ENCODE peak calls at places on chromosomes 6 and 20, in seven cellular contexts. One of them, this sample, is unnamed.

GRCh38 chr6:154960299-154960796 is 34.8 kb upstream of the TIAM2 start:
- DNase-seq in A673: no peak
- DNase-seq in vagina: no peak
- DNase-seq in AG09309: no peak
- DNase-seq in testis: no peak
- DNase-seq in BJ: no peak
- DNase-seq in SK-N-SH: no peak
- DNase-seq in this sample: no peak

GRCh38 chr6:162964703-162965140 is 236.9 kb downstream of the PACRG start:
- DNase-seq in A673: peak
- DNase-seq in vagina: no peak
- DNase-seq in AG09309: peak
- DNase-seq in testis: peak
- DNase-seq in BJ: peak
- DNase-seq in SK-N-SH: no peak
- DNase-seq in this sample: peak

GRCh38 chr6:108157972-108158441 is 7.8 kb upstream of the NR2E1 start:
- DNase-seq in A673: no peak
- DNase-seq in vagina: no peak
- DNase-seq in AG09309: no peak
- DNase-seq in testis: no peak
- DNase-seq in BJ: no peak
- DNase-seq in SK-N-SH: peak
- DNase-seq in this sample: no peak

GRCh38 chr6:144006731-144007454 is 1.2 kb downstream of the PLAGL1 start:
- DNase-seq in A673: no peak
- DNase-seq in vagina: no peak
- DNase-seq in AG09309: peak
- DNase-seq in testis: peak
- DNase-seq in BJ: no peak
- DNase-seq in SK-N-SH: peak
- DNase-seq in this sample: peak

GRCh38 chr20:33789109-33789857 is 21.9 kb upstream of the CHMP4B start:
- DNase-seq in A673: no peak
- DNase-seq in vagina: no peak
- DNase-seq in AG09309: peak
- DNase-seq in testis: no peak
- DNase-seq in BJ: peak
- DNase-seq in SK-N-SH: peak
- DNase-seq in this sample: peak

GRCh38 chr6:33599413-33599911 is 19.4 kb upstream of the BAK1 start:
- DNase-seq in A673: no peak
- DNase-seq in vagina: no peak
- DNase-seq in AG09309: no peak
- DNase-seq in testis: no peak
- DNase-seq in BJ: no peak
- DNase-seq in SK-N-SH: no peak
- DNase-seq in this sample: no peak

GRCh38 chr6:66555082-66555481 is 848.1 kb upstream of the EYS start:
- DNase-seq in A673: no peak
- DNase-seq in vagina: no peak
- DNase-seq in AG09309: no peak
- DNase-seq in testis: no peak
- DNase-seq in BJ: no peak
- DNase-seq in SK-N-SH: no peak
- DNase-seq in this sample: no peak

GRCh38 chr6:11179978-11180303 is 52.5 kb downstream of the NEDD9 start:
- DNase-seq in A673: no peak
- DNase-seq in vagina: no peak
- DNase-seq in AG09309: no peak
- DNase-seq in testis: no peak
- DNase-seq in BJ: no peak
- DNase-seq in SK-N-SH: no peak
- DNase-seq in this sample: no peak

GRCh38 chr6:106870069-106870468 is 104.5 kb downstream of the CD24 start:
- DNase-seq in A673: no peak
- DNase-seq in vagina: no peak
- DNase-seq in AG09309: peak
- DNase-seq in testis: no peak
- DNase-seq in BJ: peak
- DNase-seq in SK-N-SH: no peak
- DNase-seq in this sample: no peak

GRCh38 chr6:165663283-165663735 is 268 bp upstream of the PDE10A start:
- DNase-seq in A673: peak
- DNase-seq in vagina: no peak
- DNase-seq in AG09309: no peak
- DNase-seq in testis: no peak
- DNase-seq in BJ: no peak
- DNase-seq in SK-N-SH: peak
- DNase-seq in this sample: peak

GRCh38 chr20:51767018-51767866 is 948 bp downstream of the ATP9A start:
- DNase-seq in A673: peak
- DNase-seq in vagina: no peak
- DNase-seq in AG09309: no peak
- DNase-seq in testis: peak
- DNase-seq in BJ: no peak
- DNase-seq in SK-N-SH: peak
- DNase-seq in this sample: peak

GRCh38 chr20:25280574-25281535 is 33.0 kb downstream of the PYGB start:
- DNase-seq in A673: no peak
- DNase-seq in vagina: no peak
- DNase-seq in AG09309: no peak
- DNase-seq in testis: peak
- DNase-seq in BJ: no peak
- DNase-seq in SK-N-SH: no peak
- DNase-seq in this sample: no peak

GRCh38 chr20:61370841-61371303 is 118.8 kb downstream of the CDH4 start:
- DNase-seq in A673: no peak
- DNase-seq in vagina: no peak
- DNase-seq in AG09309: no peak
- DNase-seq in testis: no peak
- DNase-seq in BJ: no peak
- DNase-seq in SK-N-SH: peak
- DNase-seq in this sample: no peak

GRCh38 chr6:41723178-41723935 is 12.1 kb downstream of the TFEB start:
- DNase-seq in A673: peak
- DNase-seq in vagina: no peak
- DNase-seq in AG09309: peak
- DNase-seq in testis: peak
- DNase-seq in BJ: peak
- DNase-seq in SK-N-SH: no peak
- DNase-seq in this sample: no peak

GRCh38 chr6:104087765-104088164 is 772.0 kb downstream of the HACE1 start:
- DNase-seq in A673: no peak
- DNase-seq in vagina: no peak
- DNase-seq in AG09309: no peak
- DNase-seq in testis: no peak
- DNase-seq in BJ: no peak
- DNase-seq in SK-N-SH: no peak
- DNase-seq in this sample: no peak

GRCh38 chr20:57682184-57683038 is 27.4 kb downstream of the PMEPA1 start:
- DNase-seq in A673: no peak
- DNase-seq in vagina: no peak
- DNase-seq in AG09309: no peak
- DNase-seq in testis: no peak
- DNase-seq in BJ: no peak
- DNase-seq in SK-N-SH: peak
- DNase-seq in this sample: no peak

GRCh38 chr6:118787746-118788419 is 106.1 kb upstream of the ASF1A start:
- DNase-seq in A673: peak
- DNase-seq in vagina: no peak
- DNase-seq in AG09309: no peak
- DNase-seq in testis: no peak
- DNase-seq in BJ: no peak
- DNase-seq in SK-N-SH: no peak
- DNase-seq in this sample: peak

GRCh38 chr6:147774856-147775255 is 266.4 kb downstream of the SAMD5 start:
- DNase-seq in A673: peak
- DNase-seq in vagina: no peak
- DNase-seq in AG09309: no peak
- DNase-seq in testis: no peak
- DNase-seq in BJ: no peak
- DNase-seq in SK-N-SH: no peak
- DNase-seq in this sample: peak

GRCh38 chr6:16918586-16918985 is 157.3 kb upstream of the ATXN1 start:
- DNase-seq in A673: peak
- DNase-seq in vagina: no peak
- DNase-seq in AG09309: no peak
- DNase-seq in testis: peak
- DNase-seq in BJ: no peak
- DNase-seq in SK-N-SH: no peak
- DNase-seq in this sample: no peak

DNA sequence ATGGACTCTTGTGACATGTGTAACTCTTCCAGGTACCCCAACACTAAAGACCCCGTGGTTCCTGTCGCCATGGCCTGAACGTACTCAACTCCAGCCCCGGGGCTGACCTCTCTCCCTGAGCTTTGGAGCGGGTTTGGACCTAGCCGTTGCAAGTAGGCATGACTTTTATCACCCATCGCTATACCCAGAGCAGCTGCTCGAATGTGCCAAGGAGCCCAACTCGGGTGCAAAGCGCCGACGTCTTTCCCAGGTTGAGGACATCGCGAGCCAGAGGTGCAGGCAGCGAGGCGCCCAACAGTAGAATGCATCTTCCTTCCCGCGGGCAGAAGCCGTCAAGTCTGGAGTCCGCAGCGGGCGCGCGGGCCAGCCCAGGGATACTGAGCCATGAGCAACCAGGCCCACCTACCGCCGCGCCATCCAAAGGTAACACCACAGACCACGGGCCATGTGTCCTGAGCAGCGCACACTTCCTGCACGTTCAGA is 5.7 kb upstream of the LAMP5 start:
- DNase-seq in A673: no peak
- DNase-seq in vagina: no peak
- DNase-seq in AG09309: no peak
- DNase-seq in testis: no peak
- DNase-seq in BJ: no peak
- DNase-seq in SK-N-SH: no peak
- DNase-seq in this sample: no peak
- H3K4me3 ChIP-seq in A673: no peak
- H3K4me3 ChIP-seq in vagina: no peak
- H3K4me3 ChIP-seq in AG09309: no peak
- H3K4me3 ChIP-seq in testis: no peak
- H3K4me3 ChIP-seq in BJ: no peak
- H3K4me3 ChIP-seq in SK-N-SH: no peak
- H3K4me3 ChIP-seq in this sample: no peak

DNA sequence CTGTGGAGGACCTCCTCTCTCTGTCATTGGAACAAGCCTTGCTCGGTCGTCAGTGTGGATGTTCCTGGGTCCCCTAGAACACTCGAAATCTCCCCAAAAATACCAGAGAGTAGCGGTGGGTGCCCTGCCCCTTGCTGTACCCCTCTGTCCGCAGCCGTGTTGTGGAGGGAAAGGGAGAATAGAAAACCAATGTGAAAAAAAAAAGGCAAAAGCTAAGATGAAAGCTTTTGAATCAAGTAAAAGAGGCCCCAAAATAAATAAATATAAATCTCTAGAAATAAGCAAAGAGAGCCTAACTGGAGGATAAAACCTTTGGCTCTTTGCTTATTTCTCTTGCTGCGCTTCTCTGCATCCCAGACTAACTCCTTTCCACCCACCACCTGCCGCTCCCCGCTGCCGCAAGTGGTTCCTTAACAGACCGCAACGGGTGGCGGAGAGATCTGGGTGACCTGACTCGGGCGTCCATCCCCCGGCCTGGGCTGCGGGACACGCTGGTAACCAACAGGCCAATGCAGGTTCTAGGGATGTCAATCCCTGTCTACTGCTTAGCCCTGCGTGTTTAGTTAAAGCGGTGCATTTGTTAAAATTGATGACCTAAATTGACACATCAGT is 110.0 kb downstream of the GPX5 start:
- DNase-seq in A673: no peak
- DNase-seq in vagina: no peak
- DNase-seq in AG09309: no peak
- DNase-seq in testis: peak
- DNase-seq in BJ: no peak
- DNase-seq in SK-N-SH: peak
- DNase-seq in this sample: no peak
- H3K4me3 ChIP-seq in A673: peak
- H3K4me3 ChIP-seq in vagina: peak
- H3K4me3 ChIP-seq in AG09309: peak
- H3K4me3 ChIP-seq in testis: peak
- H3K4me3 ChIP-seq in BJ: peak
- H3K4me3 ChIP-seq in SK-N-SH: peak
- H3K4me3 ChIP-seq in this sample: peak

GRCh38 chr6:44246663-44247337 is at the start of gene HSP90AB1:
- DNase-seq in A673: peak
- DNase-seq in vagina: no peak
- DNase-seq in AG09309: peak
- DNase-seq in testis: peak
- DNase-seq in BJ: peak
- DNase-seq in SK-N-SH: peak
- DNase-seq in this sample: peak

GRCh38 chr6:44245912-44246662 is 814 bp upstream of the HSP90AB1 start:
- DNase-seq in A673: peak
- DNase-seq in vagina: no peak
- DNase-seq in AG09309: no peak
- DNase-seq in testis: peak
- DNase-seq in BJ: no peak
- DNase-seq in SK-N-SH: peak
- DNase-seq in this sample: peak

GRCh38 chr6:44247338-44248302 is 719 bp downstream of the HSP90AB1 start:
- DNase-seq in A673: peak
- DNase-seq in vagina: no peak
- DNase-seq in AG09309: no peak
- DNase-seq in testis: peak
- DNase-seq in BJ: no peak
- DNase-seq in SK-N-SH: peak
- DNase-seq in this sample: peak

GRCh38 chr6:44243345-44243744 is 3.6 kb upstream of the HSP90AB1 start:
- DNase-seq in A673: no peak
- DNase-seq in vagina: no peak
- DNase-seq in AG09309: no peak
- DNase-seq in testis: no peak
- DNase-seq in BJ: no peak
- DNase-seq in SK-N-SH: no peak
- DNase-seq in this sample: no peak

GRCh38 chr6:44245391-44245911 is 1.4 kb upstream of the HSP90AB1 start:
- DNase-seq in A673: no peak
- DNase-seq in vagina: no peak
- DNase-seq in AG09309: no peak
- DNase-seq in testis: no peak
- DNase-seq in BJ: no peak
- DNase-seq in SK-N-SH: no peak
- DNase-seq in this sample: no peak
- H3K4me3 ChIP-seq in A673: peak
- H3K4me3 ChIP-seq in vagina: peak
- H3K4me3 ChIP-seq in AG09309: peak
- H3K4me3 ChIP-seq in testis: peak
- H3K4me3 ChIP-seq in BJ: peak
- H3K4me3 ChIP-seq in SK-N-SH: peak
- H3K4me3 ChIP-seq in this sample: peak

DNA sequence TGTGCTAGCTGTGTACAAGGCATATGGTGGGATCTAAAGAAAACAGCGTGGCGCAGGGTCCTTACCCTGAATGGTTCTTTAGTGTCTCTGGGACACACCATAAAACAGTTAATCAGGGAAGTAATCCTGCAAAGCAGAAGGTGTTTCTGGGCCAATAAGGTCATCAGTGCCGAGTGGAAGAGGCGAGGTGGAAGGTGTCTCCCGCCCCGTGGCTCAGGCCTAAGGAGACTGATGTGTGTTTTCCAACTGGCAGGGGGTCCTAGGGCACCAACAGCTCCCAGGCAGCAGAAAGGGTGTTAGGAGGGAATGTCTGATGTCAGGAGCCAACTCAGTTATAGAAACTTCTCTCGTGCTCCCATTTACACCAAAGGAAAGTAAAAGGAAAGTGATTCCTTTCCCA is 91.8 kb downstream of the TCP11 start:
- DNase-seq in A673: no peak
- DNase-seq in vagina: no peak
- DNase-seq in AG09309: no peak
- DNase-seq in testis: no peak
- DNase-seq in BJ: no peak
- DNase-seq in SK-N-SH: no peak
- DNase-seq in this sample: no peak
- H3K4me3 ChIP-seq in A673: no peak
- H3K4me3 ChIP-seq in vagina: no peak
- H3K4me3 ChIP-seq in AG09309: no peak
- H3K4me3 ChIP-seq in testis: no peak
- H3K4me3 ChIP-seq in BJ: no peak
- H3K4me3 ChIP-seq in SK-N-SH: no peak
- H3K4me3 ChIP-seq in this sample: no peak